ENCODE peak calls at places on chromosome 13, in six cellular contexts. K is tibial nerve, Z is omental fat pad, M is left ventricle myocardium inferior, Q is colonic mucosa, X is BJ. S is an unnamed sample.

GRCh38 chr13:48429886-48430285 is 17.0 kb upstream of the LPAR6 start:
- DNase-seq in K (no peak), Z (no peak), M (no peak), Q (no peak), X (no peak), S (no peak)

GRCh38 chr13:85828094-85828684 is 29.0 kb upstream of the SLITRK6 start:
- DNase-seq in K (no peak), Z (no peak), M (no peak), Q (no peak), X (no peak), S (no peak)

GRCh38 chr13:77563110-77563509 is 27.6 kb downstream of the SCEL start:
- DNase-seq in K (no peak), Z (no peak), M (no peak), Q (no peak), X (no peak), S (no peak)

GRCh38 chr13:45299194-45299593 is 41.8 kb downstream of the TPT1 start:
- DNase-seq in K (no peak), Z (no peak), M (no peak), Q (no peak), X (no peak), S (no peak)

GRCh38 chr13:36674337-36675212 is 755 bp downstream of the SERTM1 start:
- DNase-seq in K (no peak), Z (no peak), M (no peak), Q (no peak), X (no peak), S (no peak)

GRCh38 chr13:66424417-66424816 is 805.7 kb downstream of the PCDH9 start:
- DNase-seq in K (no peak), Z (no peak), M (no peak), Q (no peak), X (peak; percentile 18), S (no peak)

GRCh38 chr13:75258159-75258782 is 223.7 kb downstream of the TBC1D4 start:
- DNase-seq in K (no peak), Z (no peak), M (no peak), Q (no peak), X (no peak), S (no peak)

GRCh38 chr13:70668293-70668692 is 560.0 kb upstream of the KLHL1 start:
- DNase-seq in K (no peak), Z (no peak), M (no peak), Q (no peak), X (no peak), S (no peak)

GRCh38 chr13:112688560-112689497 is 1.0 kb upstream of the ATP11A start:
- DNase-seq in K (peak; percentile 40), Z (no peak), M (no peak), Q (peak; percentile 27), X (no peak), S (no peak)

GRCh38 chr13:77502104-77502720 is 33.3 kb upstream of the SCEL start:
- DNase-seq in K (no peak), Z (no peak), M (no peak), Q (no peak), X (no peak), S (no peak)

GRCh38 chr13:20254076-20254475 is 22.0 kb upstream of the GJB6 start:
- DNase-seq in K (no peak), Z (no peak), M (no peak), Q (no peak), X (no peak), S (no peak)

GRCh38 chr13:44294868-44295267 is 78.8 kb upstream of the SERP2 start:
- DNase-seq in K (no peak), Z (no peak), M (no peak), Q (no peak), X (no peak), S (no peak)

GRCh38 chr13:46926856-46927625 is 30.2 kb upstream of the HTR2A start:
- DNase-seq in K (no peak), Z (no peak), M (no peak), Q (no peak), X (peak; percentile 12), S (no peak)

GRCh38 chr13:33270906-33271538 is 14.5 kb downstream of the STARD13 start:
- DNase-seq in K (no peak), Z (no peak), M (no peak), Q (no peak), X (no peak), S (no peak)

GRCh38 chr13:60012503-60012902 is 151.2 kb downstream of the DIAPH3 start:
- DNase-seq in K (no peak), Z (no peak), M (no peak), Q (peak; percentile 56), X (no peak), S (no peak)

GRCh38 chr13:102584423-102584822 is 12.4 kb upstream of the TPP2 start:
- DNase-seq in K (no peak), Z (no peak), M (no peak), Q (no peak), X (no peak), S (no peak)

GRCh38 chr13:102586615-102587014 is 10.2 kb upstream of the TPP2 start:
- DNase-seq in K (no peak), Z (no peak), M (no peak), Q (no peak), X (no peak), S (no peak)

GRCh38 chr13:102582256-102582655 is 14.5 kb upstream of the TPP2 start:
- DNase-seq in K (no peak), Z (no peak), M (no peak), Q (no peak), X (no peak), S (no peak)

DNA sequence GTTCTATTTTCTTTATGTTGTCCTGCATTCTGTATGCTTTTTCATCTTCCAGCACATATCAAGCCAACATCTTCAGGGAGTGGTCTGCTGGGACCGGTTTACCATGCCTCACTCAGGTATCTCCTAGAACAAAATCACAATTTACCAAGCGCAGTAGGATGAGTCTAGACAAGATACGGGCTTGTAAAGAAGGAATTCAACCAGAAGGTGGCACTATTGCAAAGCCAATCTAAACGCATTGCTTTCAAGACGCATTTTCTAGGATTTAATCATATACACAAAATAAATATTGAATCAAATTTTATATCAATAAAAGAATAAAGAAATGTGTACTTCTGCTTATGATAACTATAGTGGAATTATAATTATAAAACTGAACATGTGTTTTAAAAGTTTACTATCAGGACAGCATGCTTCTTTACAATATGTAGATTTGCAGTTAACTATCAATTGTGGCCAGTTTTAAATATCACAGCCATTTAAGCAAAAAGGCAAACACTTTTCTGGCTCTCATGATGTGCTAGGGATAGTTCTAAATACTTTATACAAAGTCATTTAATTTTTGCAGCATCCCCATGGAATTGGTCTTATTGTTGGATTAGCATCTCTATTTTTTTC is 16.1 kb upstream of the TPP2 start:
- DNase-seq in K (peak; percentile 72), Z (no peak), M (no peak), Q (peak; percentile 55), X (peak; percentile 15), S (no peak)
- TF ChIP-seq CTCF in K (peak; percentile 67), Z (no peak), M (peak; percentile 82), Q (peak; percentile 74), X (peak; percentile 68), S (peak; percentile 59)

DNA sequence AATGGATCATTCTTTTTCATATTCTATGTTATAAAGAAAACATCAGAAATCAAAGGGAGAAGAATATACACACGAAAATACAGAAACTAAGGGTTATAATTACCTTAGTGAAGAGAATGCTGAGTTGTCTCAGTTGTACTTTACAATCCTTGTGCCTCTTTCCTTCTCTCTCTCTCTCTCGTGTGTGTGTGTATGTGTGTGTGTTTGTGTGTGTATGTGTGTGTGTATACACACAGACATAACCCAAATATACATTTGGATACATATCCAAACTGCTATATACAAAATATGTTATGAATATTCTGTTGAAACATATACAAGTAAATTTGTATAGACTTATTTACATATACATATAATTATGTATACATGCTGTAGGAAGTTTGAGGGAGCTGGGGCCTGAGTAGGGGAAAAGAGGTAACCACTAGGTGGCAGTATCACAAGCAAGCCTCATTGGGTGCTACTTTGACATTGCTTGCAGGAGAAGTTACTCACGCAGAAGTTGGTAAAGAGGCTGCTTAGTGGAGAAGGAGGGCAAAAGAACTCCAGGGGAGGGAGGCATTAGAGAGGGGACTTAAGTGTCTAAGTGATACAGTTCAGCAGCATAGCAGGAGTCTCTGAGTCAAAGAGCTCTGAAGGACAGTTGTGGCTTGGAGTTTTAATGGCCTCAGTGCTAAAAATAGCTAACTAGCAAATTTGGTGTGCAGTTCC is 465.1 kb upstream of the PCDH20 start:
- DNase-seq in K (no peak), Z (no peak), M (no peak), Q (no peak), X (no peak), S (no peak)
- TF ChIP-seq CTCF in K (no peak), Z (no peak), M (peak; percentile 31), Q (no peak), X (no peak), S (peak; percentile 41)

GRCh38 chr13:96824110-96824509 is 170.2 kb downstream of the OXGR1 start:
- DNase-seq in K (no peak), Z (no peak), M (no peak), Q (no peak), X (no peak), S (no peak)

GRCh38 chr13:96819375-96819774 is 174.9 kb downstream of the OXGR1 start:
- DNase-seq in K (no peak), Z (no peak), M (no peak), Q (no peak), X (no peak), S (no peak)

GRCh38 chr13:96821381-96821780 is 172.9 kb downstream of the OXGR1 start:
- DNase-seq in K (no peak), Z (no peak), M (no peak), Q (no peak), X (no peak), S (no peak)

GRCh38 chr13:96821971-96822370 is 172.3 kb downstream of the OXGR1 start:
- DNase-seq in K (no peak), Z (no peak), M (no peak), Q (no peak), X (no peak), S (no peak)

DNA sequence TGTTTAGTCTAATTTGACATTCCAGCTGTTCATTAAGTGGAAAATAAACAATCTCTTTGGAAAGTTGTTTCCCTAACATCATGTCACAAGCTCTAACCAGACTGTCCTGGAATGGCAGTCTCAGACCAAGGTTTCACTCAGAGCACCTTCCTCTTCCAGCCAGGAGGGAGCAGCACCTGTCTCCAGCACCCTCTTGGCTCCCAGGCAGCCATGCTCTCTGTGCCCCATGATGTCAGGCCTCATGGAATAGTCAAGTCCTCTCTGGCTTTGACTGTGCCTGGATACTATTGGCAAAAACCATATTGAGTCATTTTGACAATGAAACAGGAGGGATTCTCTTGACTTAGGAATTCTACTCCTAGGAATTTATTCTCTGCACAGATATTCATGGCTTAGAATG is 171.4 kb downstream of the OXGR1 start:
- DNase-seq in K (no peak), Z (no peak), M (no peak), Q (peak; percentile 25), X (no peak), S (no peak)
- TF ChIP-seq CTCF in K (no peak), Z (no peak), M (no peak), Q (peak; percentile 37), X (no peak), S (no peak)

GRCh38 chr13:27419333-27419732 is 5.1 kb upstream of the GTF3A start:
- DNase-seq in K (no peak), Z (no peak), M (no peak), Q (no peak), X (no peak), S (no peak)

GRCh38 chr13:27411393-27411792 is 13.0 kb upstream of the GTF3A start:
- DNase-seq in K (no peak), Z (no peak), M (no peak), Q (no peak), X (no peak), S (no peak)

DNA sequence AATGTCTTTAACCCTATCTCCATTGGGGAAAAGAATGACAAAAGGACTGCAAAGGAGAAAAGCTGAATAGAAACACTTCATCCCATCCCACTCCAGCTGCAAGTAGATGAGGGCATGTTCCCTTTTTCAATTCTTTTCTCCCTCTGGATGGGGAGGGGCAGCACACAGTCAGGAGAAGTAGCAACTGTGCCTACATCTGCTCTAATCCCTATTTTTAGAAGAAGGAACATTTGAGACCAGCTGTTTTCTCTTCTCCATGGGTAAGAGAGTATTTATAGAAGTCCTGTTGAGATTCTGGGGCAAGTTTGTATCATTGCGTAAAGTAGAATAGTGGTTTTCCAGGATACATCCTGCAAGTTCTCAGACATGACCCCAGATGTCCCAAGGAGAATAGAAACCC is 9.3 kb upstream of the GTF3A start:
- DNase-seq in K (no peak), Z (no peak), M (no peak), Q (no peak), X (no peak), S (no peak)
- TF ChIP-seq CTCF in K (no peak), Z (no peak), M (no peak), Q (no peak), X (no peak), S (no peak)